ENCODE peak calls at places on chromosomes 13 and 19, in six cellular contexts. K, V, P, U, Y and N are unnamed samples.

GRCh38 chr19:13669780-13670355 is 94.5 kb upstream of the MRI1 start:
- DNase-seq in V (no peak), Y (no peak), P (no peak), U (no peak), K (no peak), N (no peak)

GRCh38 chr13:48233097-48233885 is at the start of gene ITM2B:
- DNase-seq in K (peak; percentile 91), V (peak; percentile 76), Y (peak; percentile 85), P (peak; percentile 77), U (peak; percentile 69), N (peak; percentile 78)

GRCh38 chr19:30557927-30558557 is 185.9 kb downstream of the ZNF536 start:
- DNase-seq in Y (no peak), K (no peak), U (no peak), P (peak; percentile 35), V (no peak), N (no peak)

GRCh38 chr13:80242728-80243427 is 98.0 kb downstream of the SPRY2 start:
- DNase-seq in V (no peak), P (no peak), Y (no peak), K (no peak), U (no peak), N (no peak)

GRCh38 chr19:49916839-49917733 is 11.9 kb upstream of the ATF5 start:
- DNase-seq in Y (no peak), P (no peak), U (no peak), V (no peak), K (peak; percentile 49), N (no peak)

GRCh38 chr13:36130542-36131214 is 504 bp downstream of the DCLK1 start:
- DNase-seq in Y (no peak), U (no peak), V (no peak), P (peak; percentile 68), K (peak; percentile 76), N (peak; percentile 54)

GRCh38 chr13:66427330-66427990 is 802.7 kb downstream of the PCDH9 start:
- DNase-seq in Y (no peak), V (no peak), P (no peak), U (no peak), K (no peak), N (no peak)

GRCh38 chr19:46471116-46471733 is at the start of gene PNMA8A:
- DNase-seq in V (peak; percentile 54), U (peak; percentile 63), P (peak; percentile 92), Y (peak; percentile 85), K (peak; percentile 97), N (peak; percentile 82)

GRCh38 chr19:13100031-13100588 is 2.5 kb downstream of the LYL1 start:
- DNase-seq in P (peak; percentile 66), U (no peak), V (peak; percentile 51), K (no peak), Y (no peak), N (no peak)

GRCh38 chr19:31639306-31639705 is 290.1 kb upstream of the TSHZ3 start:
- DNase-seq in P (no peak), K (no peak), V (no peak), U (peak; percentile 20), Y (no peak), N (peak; percentile 23)

GRCh38 chr13:67549331-67549730 is 319.2 kb upstream of the PCDH9 start:
- DNase-seq in U (peak; percentile 87), P (no peak), K (no peak), V (no peak), Y (no peak), N (no peak)

GRCh38 chr13:42218576-42218975 is 53.4 kb upstream of the AKAP11 start:
- DNase-seq in P (no peak), Y (peak; percentile 30), K (no peak), U (no peak), V (no peak), N (peak; percentile 76)

GRCh38 chr19:29321116-29321515 is 108.2 kb upstream of the UQCRFS1 start:
- DNase-seq in U (no peak), P (no peak), V (no peak), Y (no peak), K (no peak), N (no peak)

GRCh38 chr19:36136975-36137686 is 2.7 kb upstream of the CAPNS1 start:
- DNase-seq in P (peak; percentile 90), U (peak; percentile 63), Y (peak; percentile 95), V (peak; percentile 70), K (no peak), N (peak; percentile 95)

GRCh38 chr13:29513981-29514719 is 81.3 kb downstream of the SLC7A1 start:
- DNase-seq in U (no peak), K (no peak), Y (no peak), V (peak; percentile 25), P (no peak), N (no peak)

GRCh38 chr19:30626567-30626966 is 254.4 kb downstream of the ZNF536 start:
- DNase-seq in U (no peak), P (no peak), K (no peak), V (no peak), Y (no peak), N (no peak)

GRCh38 chr19:34994643-34995471 is 5.3 kb upstream of the GRAMD1A start:
- DNase-seq in U (no peak), K (no peak), P (peak; percentile 79), V (peak; percentile 80), Y (no peak), N (no peak)

GRCh38 chr19:50493171-50493570 is 16.5 kb upstream of the GARIN5A start:
- DNase-seq in Y (no peak), K (no peak), V (no peak), P (no peak), U (no peak), N (no peak)

GRCh38 chr13:38856065-38856464 is 134.6 kb downstream of the STOML3 start:
- DNase-seq in V (no peak), K (no peak), P (no peak), U (no peak), Y (no peak), N (no peak)

GRCh38 chr19:927044-927706 is 1.3 kb downstream of the ARID3A start:
- DNase-seq in V (no peak), K (peak; percentile 78), U (peak; percentile 67), P (peak; percentile 89), Y (peak; percentile 84), N (peak; percentile 19)

GRCh38 chr19:2584002-2584401 is 108.1 kb downstream of the GADD45B start:
- DNase-seq in U (no peak), V (no peak), K (no peak), Y (no peak), P (peak; percentile 39), N (no peak)

GRCh38 chr19:55472463-55472862 is 4.0 kb upstream of the ZNF628 start:
- DNase-seq in U (peak; percentile 37), V (no peak), K (no peak), Y (no peak), P (no peak), N (peak; percentile 87)

GRCh38 chr13:56900549-56901279 is 240.0 kb upstream of the PRR20A start:
- DNase-seq in P (no peak), U (no peak), V (no peak), K (no peak), Y (no peak), N (no peak)

GRCh38 chr13:102003848-102004570 is 397.8 kb downstream of the FGF14 start:
- DNase-seq in V (no peak), P (no peak), U (peak; percentile 33), K (no peak), Y (no peak), N (no peak)

GRCh38 chr13:34698953-34699352 is 243.1 kb upstream of the NBEA start:
- DNase-seq in Y (no peak), U (peak; percentile 19), K (no peak), V (no peak), P (no peak), N (no peak)

GRCh38 chr13:29484796-29485195 is 110.7 kb downstream of the SLC7A1 start:
- DNase-seq in K (no peak), V (no peak), U (no peak), Y (no peak), P (no peak), N (no peak)

GRCh38 chr13:28613562-28613961 is 45.4 kb upstream of the POMP start:
- DNase-seq in V (no peak), P (no peak), Y (no peak), U (no peak), K (no peak), N (no peak)

GRCh38 chr13:100301418-100301817 is 212.5 kb downstream of the PCCA start:
- DNase-seq in Y (peak; percentile 45), K (no peak), U (no peak), V (no peak), P (no peak), N (no peak)

GRCh38 chr13:58018020-58018419 is 386.5 kb downstream of the PCDH17 start:
- DNase-seq in V (no peak), P (no peak), Y (no peak), U (no peak), K (no peak), N (no peak)

DNA sequence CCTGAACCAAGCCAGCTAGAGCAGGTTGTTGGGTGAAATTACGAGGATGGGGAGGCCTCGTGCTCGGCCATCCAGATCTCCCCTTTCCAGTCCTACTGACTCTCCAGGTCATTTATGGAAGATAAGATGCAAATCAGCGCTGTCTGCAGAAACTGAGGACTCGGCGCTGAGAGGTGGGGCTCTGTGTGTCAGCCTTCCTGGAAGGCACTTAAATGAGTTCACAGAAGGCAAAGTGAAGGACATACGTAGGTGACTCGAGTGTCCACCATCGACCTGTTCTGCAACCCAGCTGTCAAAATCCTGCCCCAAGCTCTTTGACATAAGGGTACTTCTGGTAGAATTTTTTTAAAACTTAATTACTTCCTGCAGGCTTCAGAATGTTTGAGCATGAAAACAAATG is 86.4 kb downstream of the RAB20 start:
- DNase-seq in V (no peak), Y (no peak), U (no peak), K (no peak), P (no peak), N (no peak)
- H3K4me3 ChIP-seq in V (no peak overlapping the region), Y (no peak overlapping the region), U (no peak overlapping the region), K (no peak overlapping the region), P (no peak overlapping the region), N (no peak overlapping the region)

DNA sequence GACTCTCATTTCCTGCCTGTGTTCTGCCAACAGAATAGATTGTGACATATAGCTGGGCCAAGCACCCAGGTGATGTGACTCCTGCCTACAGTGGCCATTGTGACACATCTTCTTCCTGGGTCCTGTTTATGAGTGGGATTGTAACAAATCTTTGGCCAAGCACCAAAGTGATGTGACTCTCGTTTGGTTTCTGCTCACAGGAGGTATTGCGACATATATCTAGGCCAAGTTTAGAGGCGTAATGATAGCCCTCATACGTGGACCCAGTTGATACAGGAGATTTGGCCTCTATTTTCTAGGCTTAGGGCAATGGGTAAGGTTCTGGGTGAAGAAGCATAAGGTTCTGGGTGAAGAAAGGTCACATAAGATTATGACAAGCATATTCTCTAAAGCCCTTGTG is 76.2 kb downstream of the ZNF208 start:
- DNase-seq in K (no peak), V (no peak), Y (no peak), P (no peak), U (no peak), N (no peak)
- H3K9me3 ChIP-seq in K (peaks cover 20% of the 10 kb centered on the region), V (no peaks in the 10 kb centered on the region), Y (no peaks in the 10 kb centered on the region), P (peaks cover 11% of the 10 kb centered on the region), U (no peaks in the 10 kb centered on the region), N (no peaks in the 10 kb centered on the region)

DNA sequence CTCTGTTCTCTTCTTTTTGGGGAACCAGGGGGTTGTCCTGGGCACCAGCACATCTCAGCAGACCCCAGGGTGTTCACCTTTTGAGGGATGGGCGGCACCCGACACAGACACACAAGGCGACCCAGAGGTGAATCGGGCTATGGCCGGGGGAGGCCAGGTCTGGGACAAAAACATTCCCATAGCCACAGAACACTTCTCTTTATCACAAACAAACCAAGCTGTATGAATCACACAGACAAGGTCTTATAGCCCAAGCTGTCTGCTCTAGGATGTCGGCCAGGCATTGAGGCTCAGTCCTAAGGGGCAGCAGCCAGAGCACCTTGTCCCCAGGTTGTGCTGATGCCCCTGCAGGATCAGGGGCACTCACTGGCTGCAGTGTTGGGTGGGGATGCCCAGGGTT is 26.8 kb downstream of the MAU2 start:
- DNase-seq in U (no peak), K (no peak), Y (no peak), V (no peak), P (no peak), N (no peak)
- H3K36me3 ChIP-seq in U (peaks cover 42% of the 10 kb centered on the region), K (no peaks in the 10 kb centered on the region), Y (no peaks in the 10 kb centered on the region), V (peaks cover 6% of the 10 kb centered on the region), P (peaks cover 86% of the 10 kb centered on the region), N (peaks cover 96% of the 10 kb centered on the region)

GRCh38 chr19:10408511-10409291 is 5.4 kb upstream of the CDC37 start:
- DNase-seq in U (no peak), Y (peak; percentile 53), V (no peak), K (no peak), P (no peak), N (peak; percentile 39)
- H3K4me3 ChIP-seq in U (no peak overlapping the region), Y (no peak overlapping the region), V (no peak overlapping the region), K (no peak overlapping the region), P (no peak overlapping the region), N (no peak overlapping the region)